ENCODE peak calls at places on chromosomes 2 and 18, in six cellular contexts. P is BJ, J is epithelial cell of esophagus, Q is astrocyte of the cerebellum, T is H9, U is BE2C. V is an unnamed sample.

GRCh38 chr2:223887127-223887526 is 49.7 kb upstream of the AP1S3 start:
- DNase-seq in T (no peak), U (no peak), P (no peak), J (peak), Q (no peak), V (no peak)

GRCh38 chr18:32373995-32374394 is 96.7 kb downstream of the GAREM1 start:
- DNase-seq in U (no peak), T (no peak), J (peak), P (no peak), Q (no peak), V (no peak)

GRCh38 chr18:2036136-2036535 is 535.2 kb downstream of the METTL4 start:
- DNase-seq in U (no peak), P (no peak), T (no peak), Q (no peak), J (peak), V (no peak)

GRCh38 chr2:99389371-99389770 is 52.2 kb downstream of the EIF5B start:
- DNase-seq in Q (no peak), P (peak), J (no peak), T (no peak), U (no peak), V (no peak)

GRCh38 chr2:64288321-64288931 is 144.2 kb upstream of the PELI1 start:
- DNase-seq in U (no peak), Q (peak), T (no peak), P (peak), J (peak), V (no peak)

GRCh38 chr2:119402645-119403560 is 28.8 kb upstream of the TMEM37 start:
- DNase-seq in J (no peak), T (no peak), U (no peak), P (no peak), Q (no peak), V (no peak)

GRCh38 chr2:82234283-82234682 is 1929.7 kb upstream of the LRRTM1 start:
- DNase-seq in J (no peak), U (no peak), P (no peak), Q (no peak), T (peak), V (no peak)

GRCh38 chr2:12287220-12287751 is 429.4 kb upstream of the TRIB2 start:
- DNase-seq in Q (no peak), P (no peak), T (no peak), U (no peak), J (peak), V (no peak)

GRCh38 chr2:170405326-170405725 is 227.4 kb downstream of the MYO3B start:
- DNase-seq in J (no peak), T (no peak), P (no peak), U (no peak), Q (no peak), V (no peak)

GRCh38 chr2:172677363-172677762 is 58.3 kb upstream of the RAPGEF4 start:
- DNase-seq in Q (no peak), J (peak), U (no peak), P (no peak), T (no peak), V (no peak)

GRCh38 chr2:55165567-55165966 is 66.5 kb downstream of the CLHC1 start:
- DNase-seq in U (no peak), P (no peak), J (peak), Q (no peak), T (no peak), V (no peak)

GRCh38 chr2:44136186-44136585 is 32.5 kb upstream of the PPM1B start:
- DNase-seq in T (peak), J (peak), P (peak), Q (no peak), U (no peak), V (no peak)

GRCh38 chr2:190722061-190722759 is 73.3 kb downstream of the NAB1 start:
- DNase-seq in Q (no peak), P (no peak), T (no peak), U (no peak), J (peak), V (no peak)

GRCh38 chr2:25711641-25712369 is 38.4 kb upstream of the DTNB start:
- DNase-seq in U (no peak), J (no peak), Q (no peak), T (no peak), P (no peak), V (no peak)

DNA sequence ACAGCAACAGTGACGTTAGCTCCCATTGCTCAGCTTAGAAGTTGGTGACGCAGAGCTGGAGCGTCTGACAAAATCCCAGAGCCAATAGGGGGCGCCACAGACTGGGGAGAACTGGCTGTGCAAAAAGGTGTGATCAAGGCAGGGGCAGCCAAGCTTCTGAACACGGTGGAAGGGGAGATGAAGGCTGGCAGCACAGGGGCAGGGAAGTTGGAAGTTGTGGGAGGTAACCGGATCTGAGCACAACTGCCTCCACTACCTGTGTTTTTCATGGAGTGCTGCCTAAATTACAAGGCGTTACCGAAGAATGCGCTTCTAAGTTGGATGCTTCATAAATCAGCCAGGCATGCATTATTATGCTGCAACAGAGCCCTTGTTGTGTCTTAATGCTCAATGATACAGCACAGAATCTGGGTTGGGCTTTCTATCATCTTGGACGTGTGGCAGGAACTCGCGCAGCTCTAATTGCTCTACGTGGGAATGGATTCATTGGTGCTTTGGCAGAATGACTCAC is 370.0 kb downstream of the SLC4A3 start:
- DNase-seq in U (peak), T (peak), P (no peak), J (peak), Q (no peak), V (peak)
- TF ChIP-seq CTCF in U (peak), T (peak), P (peak), J (peak), Q (peak), V (peak)

GRCh38 chr2:101982630-101983029 is 9.1 kb upstream of the IL1R2 start:
- DNase-seq in Q (no peak), J (no peak), T (no peak), U (no peak), P (no peak), V (no peak)

GRCh38 chr2:101985101-101985792 is 6.5 kb upstream of the IL1R2 start:
- DNase-seq in Q (no peak), J (peak), U (no peak), T (no peak), P (no peak), V (no peak)

GRCh38 chr2:101984656-101985055 is 7.1 kb upstream of the IL1R2 start:
- DNase-seq in U (no peak), P (no peak), J (no peak), T (no peak), Q (no peak), V (no peak)

GRCh38 chr2:101983486-101983885 is 8.3 kb upstream of the IL1R2 start:
- DNase-seq in U (no peak), T (no peak), P (no peak), J (peak), Q (peak), V (no peak)

GRCh38 chr2:101983928-101984327 is 7.8 kb upstream of the IL1R2 start:
- DNase-seq in U (no peak), J (peak), P (no peak), Q (no peak), T (no peak), V (no peak)
- TF ChIP-seq CTCF in U (peak), J (peak), P (peak), Q (peak), T (peak), V (no peak)

GRCh38 chr18:12046751-12047335 is 46.8 kb upstream of the ANKRD62 start:
- DNase-seq in Q (no peak), U (no peak), P (no peak), J (no peak), T (no peak), V (no peak)
- TF ChIP-seq CTCF in Q (no peak), U (no peak), P (no peak), J (peak), T (peak), V (no peak)

GRCh38 chr2:66445076-66445724 is 10.3 kb downstream of the MEIS1 start:
- DNase-seq in T (peak), J (peak), Q (no peak), U (no peak), P (no peak), V (peak)

GRCh38 chr2:66446924-66447323 is 12.0 kb downstream of the MEIS1 start:
- DNase-seq in J (no peak), P (no peak), T (no peak), Q (no peak), U (no peak), V (no peak)

GRCh38 chr2:66446178-66446860 is 11.4 kb downstream of the MEIS1 start:
- DNase-seq in T (peak), P (no peak), U (peak), Q (no peak), J (peak), V (peak)

GRCh38 chr2:66443977-66444855 is 9.3 kb downstream of the MEIS1 start:
- DNase-seq in Q (no peak), J (peak), P (no peak), U (no peak), T (no peak), V (no peak)

GRCh38 chr2:66445781-66446177 is 10.9 kb downstream of the MEIS1 start:
- DNase-seq in Q (no peak), P (no peak), J (peak), U (no peak), T (peak), V (peak)
- TF ChIP-seq CTCF in Q (peak), P (peak), J (no peak), U (no peak), T (peak), V (no peak)

GRCh38 chr2:19746611-19747309 is 155.0 kb downstream of the TTC32 start:
- DNase-seq in P (no peak), Q (no peak), T (peak), J (no peak), U (peak), V (peak)
- TF ChIP-seq CTCF in P (peak), Q (peak), T (peak), J (no peak), U (peak), V (peak)

GRCh38 chr2:180001726-180002125 is 5.4 kb downstream of the CWC22 start:
- DNase-seq in T (no peak), P (no peak), U (no peak), J (no peak), Q (no peak), V (no peak)
- TF ChIP-seq CTCF in T (no peak), P (peak), U (no peak), J (no peak), Q (no peak), V (no peak)

GRCh38 chr2:162343824-162344616 is at the start of gene GCA:
- DNase-seq in P (peak), Q (peak), J (peak), U (peak), T (peak), V (peak)
- TF ChIP-seq CTCF in P (no peak), Q (no peak), J (no peak), U (no peak), T (no peak), V (no peak)

GRCh38 chr2:191907545-191907944 is 60.7 kb upstream of the CAVIN2 start:
- DNase-seq in T (no peak), Q (no peak), J (no peak), P (no peak), U (no peak), V (no peak)
- TF ChIP-seq CTCF in T (no peak), Q (no peak), J (peak), P (no peak), U (peak), V (no peak)

DNA sequence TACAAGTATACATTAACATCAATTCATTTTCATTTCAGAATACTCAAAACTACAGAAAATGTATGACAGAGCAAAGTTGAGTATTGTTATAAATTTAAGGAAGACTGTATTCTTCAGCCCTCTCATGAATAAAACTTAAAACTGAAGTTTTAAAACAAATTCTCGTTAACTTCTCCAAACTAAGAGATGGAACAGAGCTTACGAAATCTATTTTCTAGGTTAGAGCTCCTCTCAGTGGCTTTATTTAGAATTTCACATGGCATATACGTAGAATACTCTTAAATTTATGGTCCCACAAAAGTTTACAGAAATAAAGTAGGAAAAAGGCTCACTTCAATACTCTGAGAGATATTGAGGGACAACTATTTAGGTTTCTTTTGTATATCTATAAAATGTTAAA is 612.1 kb downstream of the KCNJ3 start:
- DNase-seq in U (no peak), P (no peak), J (peak), Q (peak), T (no peak), V (no peak)
- TF ChIP-seq CTCF in U (peak), P (peak), J (peak), Q (peak), T (peak), V (peak)